ENCODE peak calls at places on chromosomes 6 and 20, in six cellular contexts. B is A549, N is A673, E is transverse colon, R is hepatocyte, G is GM23248. J is an unnamed sample.

GRCh38 chr6:89258912-89259311 is 41.8 kb upstream of the GABRR1 start:
- DNase-seq in B (no peak), N (no peak), E (no peak), R (no peak), G (no peak), J (no peak)

GRCh38 chr20:17971571-17972013 is 2.8 kb downstream of the MGME1 start:
- DNase-seq in B (no peak), N (no peak), E (no peak), R (no peak), G (peak), J (no peak)

GRCh38 chr6:130827247-130828149 is at the start of gene SMLR1:
- DNase-seq in B (no peak), N (no peak), E (no peak), R (peak), G (no peak), J (no peak)

GRCh38 chr20:62840244-62841197 is 21.1 kb downstream of the TCFL5 start:
- DNase-seq in B (no peak), N (no peak), E (no peak), R (peak), G (no peak), J (no peak)

GRCh38 chr6:139943391-139943790 is 568.9 kb upstream of the CITED2 start:
- DNase-seq in B (peak), N (peak), E (no peak), R (peak), G (peak), J (peak)

GRCh38 chr6:88814909-88815308 is 148.5 kb downstream of the RNGTT start:
- DNase-seq in B (no peak), N (no peak), E (no peak), R (peak), G (peak), J (no peak)

GRCh38 chr6:119542037-119542436 is 192.5 kb upstream of the MAN1A1 start:
- DNase-seq in B (no peak), N (no peak), E (no peak), R (no peak), G (no peak), J (no peak)

GRCh38 chr6:13453771-13454251 is 33.6 kb downstream of the GFOD1 start:
- DNase-seq in B (peak), N (no peak), E (no peak), R (no peak), G (peak), J (no peak)

GRCh38 chr6:165611294-165611693 is 51.7 kb downstream of the PDE10A start:
- DNase-seq in B (no peak), N (no peak), E (no peak), R (no peak), G (no peak), J (no peak)

GRCh38 chr6:70298070-70298469 is 4.8 kb downstream of the COL9A1 start:
- DNase-seq in B (no peak), N (no peak), E (no peak), R (no peak), G (no peak), J (no peak)

GRCh38 chr6:107805504-107805903 is 18.6 kb downstream of the SCML4 start:
- DNase-seq in B (no peak), N (no peak), E (no peak), R (no peak), G (no peak), J (no peak)
- H3K4me3 ChIP-seq in B (no peak), N (no peak), E (no peak), R (no peak), G (no peak), J (no peak)

DNA sequence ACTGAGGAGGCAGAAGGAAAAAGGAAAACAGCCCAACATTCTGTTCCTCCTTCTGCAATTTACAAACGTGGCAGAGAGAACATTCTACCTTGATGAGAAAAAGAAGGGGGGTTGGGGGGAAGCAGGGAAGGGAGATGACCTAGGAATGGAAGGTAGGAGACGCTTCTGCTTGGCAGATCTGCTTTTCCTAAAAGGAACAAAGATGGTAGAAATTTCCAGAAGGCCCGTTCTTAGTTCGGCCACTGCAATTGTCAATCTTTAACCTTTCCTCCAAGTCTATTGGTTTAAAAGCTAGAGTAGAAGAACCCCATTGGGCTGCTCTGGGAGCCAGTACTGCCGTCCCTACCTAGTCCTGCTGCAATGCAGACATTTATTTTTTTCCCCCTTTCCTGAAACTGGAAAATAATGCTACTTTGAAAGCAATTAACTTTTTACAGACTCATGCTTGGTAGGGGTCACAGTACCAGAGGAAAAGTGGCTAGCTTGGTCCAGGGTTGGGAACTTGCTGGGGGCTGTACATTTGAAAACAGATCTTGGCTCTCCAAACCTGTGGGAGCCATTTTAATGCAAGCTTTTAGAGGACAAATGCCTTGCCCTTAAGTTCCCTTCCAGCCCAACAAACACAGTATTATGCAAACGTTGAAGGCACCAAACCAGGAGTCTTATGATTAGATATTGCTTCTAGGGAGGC is 2.7 kb downstream of the ZMYND8 start:
- DNase-seq in B (no peak), N (no peak), E (no peak), R (no peak), G (peak), J (no peak)
- H3K4me3 ChIP-seq in B (no peak), N (peak), E (peak), R (peak), G (peak), J (no peak)

GRCh38 chr6:41561931-41562632 is 15.9 kb downstream of the FOXP4 start:
- DNase-seq in B (no peak), N (peak), E (no peak), R (no peak), G (no peak), J (no peak)
- H3K4me3 ChIP-seq in B (no peak), N (peak), E (no peak), R (no peak), G (no peak), J (no peak)

DNA sequence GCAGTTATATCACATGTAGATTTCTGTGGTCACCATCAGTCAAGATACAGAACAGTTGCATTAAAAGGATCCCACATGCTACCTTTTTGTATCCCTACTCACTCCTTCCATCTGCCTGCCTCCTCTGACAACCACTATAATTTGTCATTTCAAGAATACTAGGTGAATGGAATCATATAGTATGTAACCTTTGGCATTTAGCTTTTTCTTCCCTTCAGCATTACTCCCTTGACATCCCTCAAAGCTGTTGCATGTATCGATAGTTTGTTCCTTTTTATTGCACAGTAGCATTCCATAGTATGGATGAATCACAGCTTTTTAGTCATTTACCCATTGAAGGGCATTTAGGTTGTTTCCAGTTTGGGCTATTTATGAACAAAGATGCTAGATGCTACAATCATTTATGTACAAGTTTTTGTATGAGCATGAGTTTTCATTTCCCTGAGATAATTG is 26.1 kb downstream of the NCOA7 start:
- DNase-seq in B (no peak), N (no peak), E (no peak), R (no peak), G (peak), J (no peak)
- H3K4me3 ChIP-seq in B (no peak), N (no peak), E (no peak), R (no peak), G (no peak), J (no peak)

GRCh38 chr6:33203443-33204164 is 851 bp upstream of the HSD17B8 start:
- DNase-seq in B (no peak), N (no peak), E (no peak), R (no peak), G (no peak), J (no peak)
- H3K4me3 ChIP-seq in B (no peak), N (peak), E (peak), R (no peak), G (peak), J (no peak)

DNA sequence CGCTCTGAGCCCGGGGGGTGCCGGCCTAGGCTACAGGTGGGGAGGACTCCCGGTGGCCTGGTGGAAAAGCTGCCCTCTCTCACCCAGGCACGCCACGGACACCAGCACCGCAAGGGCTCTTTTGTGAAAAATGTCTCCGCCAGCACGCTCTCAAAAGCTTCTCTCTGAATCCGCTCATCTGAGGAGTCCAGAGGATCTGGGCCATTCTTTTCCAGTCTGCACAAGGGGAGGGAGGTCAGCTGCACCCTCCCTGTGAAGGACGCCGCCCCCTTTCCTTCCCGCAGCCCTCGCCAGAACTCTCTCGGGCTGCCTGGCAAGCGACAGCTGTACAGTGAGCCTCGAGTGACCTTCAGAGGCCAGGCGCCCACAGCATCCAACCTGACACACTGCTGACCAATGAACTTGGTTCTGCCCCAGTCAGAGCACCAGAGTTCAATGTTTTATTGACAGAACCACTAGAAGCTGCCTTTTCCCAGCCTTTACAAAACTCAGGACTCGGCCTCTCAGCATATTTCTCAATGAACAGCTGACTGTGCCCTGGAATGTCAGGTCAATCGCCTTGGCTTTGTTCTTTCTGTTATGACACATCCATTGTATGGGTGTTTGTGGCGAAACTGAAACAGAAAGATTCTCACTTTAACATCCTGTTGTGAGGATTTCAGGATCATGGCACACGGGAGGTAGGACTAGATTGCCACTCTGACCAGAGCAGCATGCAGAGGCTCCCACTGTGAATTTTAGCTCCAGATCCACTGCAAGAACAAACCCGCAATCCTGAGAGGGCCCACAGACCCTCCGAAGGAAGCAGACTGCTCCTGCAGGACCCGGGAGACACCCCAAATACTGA is 26.7 kb downstream of the SERPINB9 start:
- DNase-seq in B (peak), N (no peak), E (peak), R (peak), G (peak), J (peak)
- H3K4me3 ChIP-seq in B (peak), N (peak), E (peak), R (no peak), G (peak), J (peak)

GRCh38 chr20:47320990-47321805 is 35.3 kb downstream of the ZMYND8 start:
- DNase-seq in B (peak), N (no peak), E (peak), R (peak), G (no peak), J (no peak)

GRCh38 chr20:47317127-47317895 is 39.2 kb downstream of the ZMYND8 start:
- DNase-seq in B (peak), N (peak), E (peak), R (peak), G (peak), J (peak)

GRCh38 chr20:47318027-47318595 is 38.4 kb downstream of the ZMYND8 start:
- DNase-seq in B (no peak), N (peak), E (peak), R (no peak), G (peak), J (no peak)

GRCh38 chr20:47318596-47319516 is 37.6 kb downstream of the ZMYND8 start:
- DNase-seq in B (peak), N (no peak), E (peak), R (peak), G (peak), J (peak)

DNA sequence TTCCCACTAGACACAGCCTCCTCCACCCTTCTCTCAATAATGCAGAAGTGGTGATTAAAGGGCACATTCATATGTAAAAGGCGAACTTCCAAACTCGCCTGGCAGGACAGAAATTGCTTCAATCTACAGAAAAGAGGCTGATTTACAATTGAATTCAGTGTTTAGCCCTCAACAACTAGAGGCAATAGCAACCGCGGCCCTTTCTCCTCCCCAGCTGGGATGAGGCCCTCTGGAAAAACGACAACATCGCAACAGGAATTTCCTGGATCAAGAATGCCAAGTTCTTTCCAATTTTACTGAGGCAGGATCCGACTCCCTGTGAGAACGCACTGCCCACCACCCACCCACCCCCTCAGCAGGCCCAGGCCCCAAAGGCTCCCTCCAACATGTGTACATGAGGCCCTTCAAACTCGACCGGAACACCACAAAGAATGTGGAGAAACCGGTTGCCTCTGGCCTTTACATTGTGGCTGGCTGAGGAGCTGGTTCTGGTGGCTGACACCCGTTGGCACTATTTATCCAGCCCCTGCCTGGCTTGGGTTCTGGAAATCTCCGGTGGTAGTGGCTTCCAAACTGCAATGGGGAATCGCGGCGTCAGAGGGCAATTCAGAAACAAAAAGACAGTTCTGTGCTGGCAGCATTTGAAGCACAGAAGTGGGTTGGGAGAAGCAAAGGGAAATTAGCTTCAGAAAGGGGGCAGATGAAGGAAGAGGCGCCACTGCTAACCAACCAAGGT is 36.8 kb downstream of the ZMYND8 start:
- DNase-seq in B (no peak), N (peak), E (peak), R (peak), G (peak), J (no peak)
- H3K4me3 ChIP-seq in B (no peak), N (no peak), E (peak), R (no peak), G (peak), J (peak)

GRCh38 chr6:116210750-116211425 is 43.0 kb downstream of the TSPYL4 start:
- DNase-seq in B (no peak), N (no peak), E (no peak), R (no peak), G (peak), J (no peak)
- H3K4me3 ChIP-seq in B (no peak), N (no peak), E (no peak), R (no peak), G (no peak), J (no peak)